ENCODE peak calls at places on chromosomes 3 and 15, in eight cellular contexts. I is heart right ventricle, A is tibial artery, D is brain microvascular endothelial cell, Y is GM23338, W is right atrium auricular region, H is Panc1, P is GM23248. B is an unnamed sample.

GRCh38 chr15:89815769-89816168 is 1.1 kb upstream of the ANPEP start:
- DNase-seq in I (no peak), A (no peak), D (no peak), Y (no peak), W (no peak), H (no peak), P (no peak), B (no peak)

GRCh38 chr15:57626713-57627440 is 35.2 kb downstream of the MYZAP start:
- DNase-seq in I (peak; percentile 52), A (no peak), D (no peak), Y (no peak), W (no peak), H (no peak), P (no peak), B (no peak)

GRCh38 chr3:183094711-183095110 is 4.6 kb downstream of the MCCC1 start:
- DNase-seq in I (no peak), A (no peak), D (no peak), Y (no peak), W (no peak), H (no peak), P (no peak), B (no peak)

GRCh38 chr3:115211810-115212492 is 64.9 kb upstream of the ZBTB20 start:
- DNase-seq in I (no peak), A (no peak), D (no peak), Y (peak; percentile 58), W (no peak), H (no peak), P (no peak), B (no peak)

GRCh38 chr3:81375921-81376320 is 385.5 kb downstream of the GBE1 start:
- DNase-seq in I (no peak), A (no peak), D (no peak), Y (no peak), W (no peak), H (no peak), P (no peak), B (no peak)

GRCh38 chr15:48336940-48337339 is 5.7 kb downstream of the DUT start:
- DNase-seq in I (no peak), A (no peak), D (no peak), Y (peak; percentile 71), W (no peak), H (no peak), P (peak; percentile 30), B (peak; percentile 19)

GRCh38 chr3:193826126-193826795 is 233.3 kb downstream of the OPA1 start:
- DNase-seq in I (peak; percentile 20), A (peak; percentile 39), D (peak; percentile 31), Y (no peak), W (peak; percentile 62), H (no peak), P (peak; percentile 80), B (peak; percentile 36)

GRCh38 chr3:35849963-35850362 is 210.6 kb downstream of the ARPP21 start:
- DNase-seq in I (no peak), A (no peak), D (no peak), Y (no peak), W (no peak), H (no peak), P (no peak), B (no peak)

GRCh38 chr3:195258449-195259145 is 12.4 kb downstream of the XXYLT1 start:
- DNase-seq in I (no peak), A (no peak), D (no peak), Y (no peak), W (peak; percentile 58), H (no peak), P (no peak), B (no peak)

GRCh38 chr3:88149146-88149515 is 628 bp upstream of the C3orf38 start:
- DNase-seq in I (no peak), A (no peak), D (no peak), Y (peak; percentile 57), W (peak; percentile 70), H (peak; percentile 5), P (peak; percentile 68), B (no peak)

GRCh38 chr3:44061961-44062360 is 179.7 kb upstream of the TOPAZ1 start:
- DNase-seq in I (no peak), A (no peak), D (no peak), Y (peak; percentile 15), W (no peak), H (no peak), P (no peak), B (no peak)

GRCh38 chr15:77568960-77569646 is 63.6 kb downstream of the LINGO1 start:
- DNase-seq in I (no peak), A (no peak), D (peak; percentile 32), Y (peak; percentile 38), W (peak; percentile 65), H (no peak), P (no peak), B (peak; percentile 48)

GRCh38 chr15:77983091-77983707 is 94.3 kb downstream of the TBC1D2B start:
- DNase-seq in I (no peak), A (no peak), D (no peak), Y (no peak), W (no peak), H (no peak), P (no peak), B (no peak)

GRCh38 chr3:66473637-66474036 is 27.2 kb downstream of the LRIG1 start:
- DNase-seq in I (no peak), A (no peak), D (peak; percentile 91), Y (no peak), W (no peak), H (no peak), P (peak; percentile 90), B (peak; percentile 51)

GRCh38 chr3:30453364-30454039 is 152.9 kb upstream of the TGFBR2 start:
- DNase-seq in I (peak; percentile 68), A (no peak), D (peak; percentile 33), Y (no peak), W (no peak), H (no peak), P (no peak), B (no peak)

GRCh38 chr3:46848271-46849097 is 14.8 kb downstream of the MYL3 start:
- DNase-seq in I (no peak), A (peak; percentile 25), D (peak; percentile 69), Y (peak; percentile 87), W (peak; percentile 79), H (no peak), P (peak; percentile 54), B (peak; percentile 27)

GRCh38 chr3:102114264-102114979 is 265.1 kb downstream of the NFKBIZ start:
- DNase-seq in I (no peak), A (no peak), D (no peak), Y (no peak), W (no peak), H (no peak), P (no peak), B (no peak)

GRCh38 chr3:196073188-196073838 is 8.6 kb downstream of the TFRC start:
- DNase-seq in I (peak; percentile 59), A (peak; percentile 50), D (peak; percentile 32), Y (peak; percentile 83), W (no peak), H (no peak), P (peak; percentile 65), B (peak; percentile 73)

GRCh38 chr3:104604326-104605010 is 762.2 kb upstream of the ALCAM start:
- DNase-seq in I (no peak), A (no peak), D (peak; percentile 12), Y (peak; percentile 50), W (no peak), H (no peak), P (peak; percentile 53), B (peak; percentile 65)
- H3K4me3 ChIP-seq in I (no peak overlapping the region), A (no peak overlapping the region), D (peak overlapping the region; percentile 36), Y (no peak overlapping the region), W (no peak overlapping the region), H (no peak overlapping the region), P (peak overlapping the region; percentile 39), B (no peak overlapping the region)

GRCh38 chr15:52788099-52788986 is 1.8 kb downstream of the ONECUT1 start:
- DNase-seq in I (no peak), A (no peak), D (no peak), Y (peak; percentile 54), W (no peak), H (no peak), P (no peak), B (no peak)

GRCh38 chr15:52790941-52791751 is 1.0 kb upstream of the ONECUT1 start:
- DNase-seq in I (no peak), A (no peak), D (no peak), Y (peak; percentile 63), W (no peak), H (no peak), P (no peak), B (no peak)

GRCh38 chr15:52789008-52789600 is 1.0 kb downstream of the ONECUT1 start:
- DNase-seq in I (no peak), A (no peak), D (no peak), Y (no peak), W (no peak), H (no peak), P (no peak), B (no peak)

GRCh38 chr15:52790166-52790708 is at the start of gene ONECUT1:
- DNase-seq in I (peak; percentile 16), A (no peak), D (no peak), Y (peak; percentile 79), W (no peak), H (no peak), P (peak; percentile 65), B (peak; percentile 73)

DNA sequence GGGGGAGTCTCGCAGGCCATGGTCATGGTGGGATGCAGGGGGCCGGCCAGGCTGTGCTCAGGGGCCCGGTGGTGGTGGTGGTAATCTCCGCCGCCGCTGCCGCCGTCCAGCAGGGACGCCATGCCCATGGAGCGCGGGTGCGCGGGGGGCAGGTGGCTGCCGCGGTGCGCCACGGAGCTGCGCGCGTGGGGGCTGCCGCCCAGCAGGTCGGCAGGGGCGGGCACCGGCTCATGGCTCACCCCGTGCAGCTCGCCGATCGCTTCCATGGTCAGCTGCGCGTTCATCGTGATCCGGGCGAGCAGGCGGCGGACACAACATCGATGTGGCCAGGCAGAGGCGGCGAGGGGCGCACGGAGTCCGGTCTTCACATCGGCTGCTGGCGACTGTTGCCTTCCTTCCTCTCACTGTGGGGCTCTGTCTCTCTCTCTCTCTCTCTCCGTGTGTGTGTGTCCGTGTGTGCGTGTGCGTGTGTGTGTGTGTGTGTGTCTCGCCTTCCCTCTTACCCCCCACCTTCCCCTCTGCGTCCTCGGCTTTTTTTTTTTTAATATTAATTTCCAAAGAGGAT is 453 bp downstream of the ONECUT1 start:
- DNase-seq in I (no peak), A (no peak), D (no peak), Y (peak; percentile 46), W (no peak), H (no peak), P (peak; percentile 35), B (peak; percentile 23)
- H3K27me3 ChIP-seq in I (peaks cover 87% of the 10 kb centered on the region), A (peaks cover 15% of the 10 kb centered on the region), D (peaks cover 82% of the 10 kb centered on the region), Y (peaks cover 99% of the 10 kb centered on the region), W (peaks cover 43% of the 10 kb centered on the region), H (peaks cover 21% of the 10 kb centered on the region), P (peaks cover 76% of the 10 kb centered on the region), B (peaks cover 79% of the 10 kb centered on the region)

GRCh38 chr3:111676177-111677021 is 81.3 kb upstream of the ZBED2 start:
- DNase-seq in I (no peak), A (no peak), D (peak; percentile 51), Y (no peak), W (no peak), H (no peak), P (peak; percentile 42), B (no peak)
- H3K4me3 ChIP-seq in I (no peak overlapping the region), A (no peak overlapping the region), D (no peak overlapping the region), Y (peak overlapping the region; percentile 88), W (no peak overlapping the region), H (no peak overlapping the region), P (no peak overlapping the region), B (no peak overlapping the region)

DNA sequence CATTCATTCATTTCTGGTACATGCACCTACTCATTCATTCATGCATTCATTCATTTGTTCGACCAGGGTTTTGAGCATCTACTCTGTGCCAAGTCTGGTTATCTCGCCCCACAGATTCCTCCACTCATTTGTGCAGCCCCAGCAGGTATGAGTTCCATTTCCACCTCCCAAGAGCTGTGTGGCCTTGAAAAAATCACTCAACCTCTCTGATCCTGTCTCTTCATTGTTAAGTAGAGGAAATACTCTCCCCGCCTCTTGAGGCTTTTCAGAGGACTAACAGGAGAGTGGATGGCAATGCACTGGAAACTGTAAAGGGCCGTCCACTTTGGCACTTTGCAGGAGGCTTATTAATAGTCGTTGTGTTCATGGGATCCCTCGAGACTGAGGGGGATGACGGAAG is 61.8 kb downstream of the CYP11A1 start:
- DNase-seq in I (no peak), A (no peak), D (no peak), Y (no peak), W (no peak), H (no peak), P (no peak), B (no peak)
- H3K27me3 ChIP-seq in I (peaks cover 39% of the 10 kb centered on the region), A (no peaks in the 10 kb centered on the region), D (peaks cover 30% of the 10 kb centered on the region), Y (peaks cover 54% of the 10 kb centered on the region), W (no peaks in the 10 kb centered on the region), H (no peaks in the 10 kb centered on the region), P (no peaks in the 10 kb centered on the region), B (peaks cover 42% of the 10 kb centered on the region)

B was measured in adipocyte.